ENCODE peak calls at places on chromosomes 5 and 9, in eight cellular contexts. N, B, I, S, Z, C, P and O are unnamed samples.

GRCh38 chr5:95382843-95383242 is 8.3 kb upstream of the FAM81B start:
- DNase-seq in S (no peak), I (no peak), Z (no peak), C (no peak), B (no peak), N (no peak), P (no peak), O (no peak)

GRCh38 chr9:137631608-137632431 is 13.0 kb downstream of the EHMT1 start:
- DNase-seq in Z (no peak), N (no peak), C (no peak), P (no peak), S (no peak), B (no peak), I (no peak), O (no peak)

GRCh38 chr9:35666547-35666946 is 1.6 kb upstream of the ARHGEF39 start:
- DNase-seq in I (no peak), B (no peak), C (no peak), S (no peak), N (no peak), Z (no peak), P (no peak), O (no peak)

GRCh38 chr9:86355814-86356213 is 1.6 kb upstream of the TUT7 start:
- DNase-seq in P (no peak), Z (no peak), B (no peak), S (no peak), C (no peak), N (no peak), I (no peak), O (no peak)

GRCh38 chr9:130183133-130183762 is 11.0 kb downstream of the NCS1 start:
- DNase-seq in C (peak; percentile 81), I (no peak), N (no peak), S (no peak), B (no peak), P (no peak), Z (peak; percentile 42), O (peak; percentile 64)

GRCh38 chr5:1564182-1564748 is 40.5 kb upstream of the LPCAT1 start:
- DNase-seq in B (no peak), Z (peak; percentile 84), N (no peak), P (no peak), C (peak; percentile 56), S (no peak), I (peak; percentile 40), O (no peak)

GRCh38 chr5:127586371-127586770 is 62.5 kb upstream of the CTXN3 start:
- DNase-seq in P (no peak), Z (no peak), C (peak; percentile 53), S (peak; percentile 8), N (no peak), B (no peak), I (no peak), O (no peak)

GRCh38 chr9:115615821-115616665 is 498.1 kb upstream of the TNC start:
- DNase-seq in C (peak; percentile 50), S (no peak), I (no peak), N (no peak), Z (peak; percentile 95), B (no peak), P (no peak), O (no peak)

GRCh38 chr5:143781993-143782520 is 29.9 kb upstream of the HMHB1 start:
- DNase-seq in S (no peak), P (no peak), Z (no peak), C (no peak), B (no peak), N (no peak), I (no peak), O (no peak)

GRCh38 chr9:76818271-76818670 is 54.0 kb downstream of the PCA3 start:
- DNase-seq in I (peak; percentile 52), N (no peak), B (no peak), Z (peak; percentile 99), S (peak; percentile 87), C (peak; percentile 98), P (no peak), O (no peak)

GRCh38 chr9:133994359-133995011 is 2.4 kb upstream of the VAV2 start:
- DNase-seq in P (peak; percentile 44), S (peak; percentile 69), C (peak; percentile 77), I (peak; percentile 88), N (peak; percentile 71), Z (peak; percentile 58), B (peak; percentile 82), O (peak; percentile 93)

GRCh38 chr9:4615778-4616177 is 46.3 kb upstream of the PLPP6 start:
- DNase-seq in N (no peak), Z (no peak), S (no peak), P (no peak), C (no peak), I (no peak), B (no peak), O (no peak)

GRCh38 chr9:125844611-125845010 is 97.4 kb downstream of the PBX3 start:
- DNase-seq in P (no peak), I (no peak), C (no peak), S (no peak), Z (no peak), B (no peak), N (no peak), O (no peak)